ENCODE peak calls at places on chromosome 1, in eight cellular contexts. F is fibroblast of lung, J is HCT116, D is progenitor cell of endocrine pancreas, Y is IMR-90, B is AG09319, N is spleen, E is heart right ventricle. R is an unnamed sample.

GRCh38 chr1:40450491-40451237 is 388 bp downstream of the ZFP69B start:
- DNase-seq in N (peak; percentile 75), F (peak; percentile 96), D (no peak), Y (peak; percentile 93), B (no peak), J (no peak), E (no peak), R (peak; percentile 47)

GRCh38 chr1:199313444-199313843 is 674.6 kb downstream of the PTPRC start:
- DNase-seq in Y (no peak), N (no peak), D (no peak), E (no peak), B (no peak), J (no peak), F (no peak), R (no peak)

GRCh38 chr1:177307771-177308170 is 137.0 kb downstream of the BRINP2 start:
- DNase-seq in B (no peak), D (no peak), N (no peak), J (no peak), F (peak; percentile 30), Y (peak; percentile 5), E (no peak), R (no peak)

GRCh38 chr1:90336552-90337324 is 341.8 kb downstream of the ZNF326 start:
- DNase-seq in J (no peak), E (no peak), D (no peak), Y (no peak), N (no peak), F (no peak), B (no peak), R (no peak)

GRCh38 chr1:90358448-90358847 is 358.7 kb downstream of the BARHL2 start:
- DNase-seq in N (no peak), B (no peak), E (no peak), Y (no peak), D (no peak), F (no peak), J (no peak), R (no peak)

GRCh38 chr1:170881268-170882265 is 53.8 kb upstream of the MROH9 start:
- DNase-seq in J (peak; percentile 37), B (peak; percentile 52), D (no peak), N (no peak), E (no peak), Y (peak; percentile 42), F (peak; percentile 25), R (no peak)

GRCh38 chr1:114236517-114236916 is 82.8 kb upstream of the SYT6 start:
- DNase-seq in F (no peak), D (no peak), Y (no peak), N (no peak), J (no peak), E (no peak), B (no peak), R (no peak)

GRCh38 chr1:242205622-242206489 is 207.0 kb upstream of the MAP1LC3C start:
- DNase-seq in B (no peak), D (no peak), J (no peak), N (no peak), F (peak; percentile 13), E (no peak), Y (no peak), R (no peak)

GRCh38 chr1:233020441-233020840 is 70.0 kb downstream of the NTPCR start:
- DNase-seq in N (no peak), E (no peak), F (peak; percentile 68), J (no peak), D (no peak), B (no peak), Y (peak; percentile 8), R (no peak)

GRCh38 chr1:182259229-182259872 is 132.2 kb downstream of the GLUL start:
- DNase-seq in D (no peak), N (peak; percentile 85), J (no peak), B (peak; percentile 16), Y (no peak), E (no peak), F (peak; percentile 58), R (no peak)

GRCh38 chr1:23684415-23684814 is 7.2 kb upstream of the RPL11 start:
- DNase-seq in N (no peak), F (no peak), B (no peak), Y (no peak), D (no peak), J (no peak), E (no peak), R (no peak)

GRCh38 chr1:180188103-180188506 is 33.4 kb downstream of the QSOX1 start:
- DNase-seq in F (peak; percentile 34), D (peak; percentile 57), Y (peak; percentile 35), B (no peak), N (no peak), E (peak; percentile 38), J (no peak), R (no peak)

GRCh38 chr1:209733409-209734192 is 22.3 kb upstream of the TRAF3IP3 start:
- DNase-seq in E (no peak), N (no peak), J (no peak), D (no peak), F (no peak), Y (no peak), B (no peak), R (no peak)

GRCh38 chr1:22527555-22528296 is 35.6 kb upstream of the EPHA8 start:
- DNase-seq in B (no peak), Y (no peak), J (no peak), F (no peak), D (no peak), N (no peak), E (no peak), R (no peak)

GRCh38 chr1:18264450-18265000 is 156.9 kb downstream of the IGSF21 start:
- DNase-seq in J (no peak), D (no peak), Y (no peak), N (no peak), B (no peak), E (no peak), F (no peak), R (no peak)

GRCh38 chr1:25642710-25643109 is 26.1 kb downstream of the MAN1C1 start:
- DNase-seq in D (no peak), B (peak; percentile 25), N (peak; percentile 87), F (peak; percentile 44), Y (peak; percentile 70), J (no peak), E (no peak), R (no peak)

GRCh38 chr1:176931526-176931925 is 233.0 kb downstream of the ASTN1 start:
- DNase-seq in F (no peak), B (no peak), J (no peak), N (no peak), E (no peak), D (no peak), Y (no peak), R (no peak)

GRCh38 chr1:82321794-82322193 is 521.1 kb downstream of the ADGRL2 start:
- DNase-seq in D (no peak), B (no peak), E (no peak), N (no peak), F (peak; percentile 33), Y (no peak), J (no peak), R (no peak)

GRCh38 chr1:226355016-226355415 is 46.1 kb upstream of the LIN9 start:
- DNase-seq in Y (no peak), B (no peak), N (no peak), J (no peak), D (no peak), F (no peak), E (no peak), R (no peak)

GRCh38 chr1:24735619-24736375 is 9.4 kb upstream of the CLIC4 start:
- DNase-seq in F (peak; percentile 71), J (no peak), N (peak; percentile 38), Y (peak; percentile 52), D (no peak), B (no peak), E (peak; percentile 52), R (no peak)

GRCh38 chr1:214332950-214333798 is 52.2 kb downstream of the SMYD2 start:
- DNase-seq in N (no peak), Y (peak; percentile 65), J (peak; percentile 15), E (peak; percentile 44), F (peak; percentile 47), D (peak; percentile 34), B (peak; percentile 32), R (no peak)

DNA sequence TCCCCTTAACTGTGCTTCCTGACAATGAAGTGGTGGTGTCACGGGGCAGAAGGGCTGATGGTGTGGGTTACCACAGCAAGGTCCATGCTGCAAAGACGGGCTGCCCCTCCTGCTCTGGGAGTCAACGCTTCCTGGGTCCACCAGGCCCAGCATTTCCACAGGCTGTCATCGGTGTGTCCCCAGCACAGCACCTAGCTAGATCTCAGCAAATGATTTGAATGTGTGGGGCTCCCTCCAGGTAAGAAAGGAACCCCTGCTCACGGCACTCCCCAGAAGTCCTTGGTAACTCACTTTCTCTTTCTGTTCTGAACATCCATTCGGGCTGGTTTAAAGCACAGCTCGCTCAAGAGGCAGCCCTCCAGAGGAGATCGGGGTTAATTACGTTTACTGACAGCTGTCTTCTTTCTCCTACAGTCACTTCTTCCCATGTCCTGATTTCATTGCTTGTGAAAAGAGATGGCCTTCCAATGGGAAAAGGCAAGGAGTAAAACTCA is 27.3 kb downstream of the HIVEP3 start:
- DNase-seq in B (no peak), F (peak; percentile 19), N (no peak), E (no peak), D (no peak), Y (peak; percentile 54), J (no peak), R (peak; percentile 39)
- TF ChIP-seq CTCF in B (no peak), F (peak; percentile 28), N (peak; percentile 32), E (no peak), D (no peak), Y (peak; percentile 16), J (no peak), R (no peak)

DNA sequence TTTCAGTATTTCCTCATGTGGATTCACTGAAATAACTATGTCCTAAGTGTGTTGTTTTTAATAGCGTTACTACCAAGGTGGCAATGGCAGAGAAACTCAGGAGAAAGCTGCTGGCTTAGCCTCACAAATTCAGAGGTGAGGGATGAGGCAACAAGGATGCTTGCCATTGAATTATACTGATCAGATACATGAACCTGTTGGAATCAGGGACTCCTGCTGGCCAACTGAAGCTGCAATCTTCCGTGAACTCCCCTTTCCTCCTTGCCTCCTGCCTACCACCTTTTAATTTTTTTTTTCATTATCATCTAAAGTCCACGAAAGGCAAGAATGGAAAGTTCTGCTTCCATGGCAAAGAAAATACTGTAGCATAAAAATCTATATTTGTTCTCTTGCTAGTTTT is 254.7 kb downstream of the NFIA start:
- DNase-seq in D (no peak), E (no peak), N (no peak), F (no peak), Y (no peak), J (no peak), B (no peak), R (no peak)
- TF ChIP-seq CTCF in D (no peak), E (no peak), N (no peak), F (peak; percentile 27), Y (no peak), J (peak; percentile 9), B (no peak), R (no peak)

DNA sequence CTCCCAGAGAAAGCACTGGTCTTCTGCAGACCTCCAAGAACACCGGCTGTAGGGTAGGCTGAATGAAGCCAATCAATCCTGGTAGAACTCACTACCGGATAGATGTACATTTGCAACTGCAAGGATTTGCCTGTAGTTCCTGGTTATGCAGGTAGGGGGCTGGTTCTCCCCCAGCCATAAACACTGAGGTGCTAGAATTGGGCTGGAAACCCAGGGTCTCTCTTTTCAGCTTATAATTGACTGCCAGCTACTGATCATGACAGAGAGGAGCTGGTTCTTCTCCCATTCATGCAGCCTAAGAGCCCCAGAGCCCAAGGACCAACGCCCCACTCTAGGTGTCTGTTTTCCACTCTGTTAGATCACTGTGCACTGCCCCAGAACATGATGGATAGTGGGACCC is 21.5 kb upstream of the MTARC2 start:
- DNase-seq in N (no peak), F (no peak), D (no peak), B (no peak), E (no peak), J (no peak), Y (no peak), R (no peak)
- TF ChIP-seq CTCF in N (no peak), F (peak; percentile 33), D (peak; percentile 26), B (peak; percentile 4), E (peak; percentile 13), J (peak; percentile 74), Y (peak; percentile 3), R (no peak)

GRCh38 chr1:157523774-157524501 is 28.4 kb downstream of the FCRL5 start:
- DNase-seq in F (no peak), Y (no peak), B (no peak), N (no peak), E (no peak), D (no peak), J (no peak), R (no peak)
- TF ChIP-seq CTCF in F (no peak), Y (no peak), B (no peak), N (no peak), E (no peak), D (no peak), J (no peak), R (no peak)